ENCODE peak calls at places on chromosomes 1 and 21, in nine cellular contexts. B is OCI-LY7; F is kidney tubule cell; R is NCI-H82; V is anterior cingulate cortex; G is BE2C; S is GM04503; E is HEK293T; H is activated naive CD8-positive, alpha-beta T cell treated with anti-CD3 and anti-CD28 coated beads for 36 hours. W is an unnamed sample.
A peak's percentile ranks its signal among the peaks of the same experiment; 100 is the strongest.

GRCh38 chr21:43361493-43362296 is 65.2 kb downstream of the SIK1 start:
- DNase-seq in B (peak; percentile 89), V (no peak), R (no peak), H (peak; percentile 35), S (peak; percentile 42), E (no peak), F (no peak), G (no peak), W (no peak)

GRCh38 chr1:238789916-238790667 is 596.3 kb upstream of the CHRM3 start:
- DNase-seq in B (no peak), E (no peak), H (no peak), V (no peak), F (no peak), G (peak; percentile 16), S (no peak), R (peak; percentile 8), W (no peak)

GRCh38 chr1:178633068-178633467 is 92.0 kb upstream of the RALGPS2 start:
- DNase-seq in S (peak; percentile 55), B (no peak), G (no peak), H (no peak), F (peak; percentile 95), R (no peak), V (no peak), E (no peak), W (no peak)

GRCh38 chr1:45200906-45201500 is 5.4 kb downstream of the ZSWIM5 start:
- DNase-seq in B (no peak), F (peak; percentile 58), H (no peak), E (no peak), V (no peak), G (no peak), R (peak; percentile 81), S (no peak), W (no peak)

GRCh38 chr1:231265379-231265778 is 24.4 kb downstream of the GNPAT start:
- DNase-seq in E (no peak), F (no peak), G (no peak), V (no peak), R (no peak), H (no peak), B (no peak), S (no peak), W (no peak)

GRCh38 chr1:9181990-9182783 is 52.4 kb upstream of the H6PD start:
- DNase-seq in R (no peak), S (no peak), V (no peak), B (no peak), G (no peak), H (peak; percentile 29), E (no peak), F (peak; percentile 67), W (no peak)

GRCh38 chr21:45568383-45568782 is 26.1 kb upstream of the SLC19A1 start:
- DNase-seq in B (no peak), F (no peak), H (no peak), S (no peak), G (no peak), E (no peak), R (no peak), V (no peak), W (no peak)

GRCh38 chr1:100414693-100415092 is 62.4 kb downstream of the CDC14A start:
- DNase-seq in V (no peak), G (no peak), H (no peak), R (no peak), E (no peak), F (no peak), S (no peak), B (no peak), W (no peak)

GRCh38 chr1:246779561-246780175 is 55.5 kb downstream of the SCCPDH start:
- DNase-seq in R (no peak), E (no peak), G (no peak), V (no peak), S (no peak), F (no peak), H (no peak), B (no peak), W (no peak)

GRCh38 chr1:29122662-29122986 is 1.1 kb downstream of the TMEM200B start:
- DNase-seq in G (no peak), R (no peak), E (no peak), H (no peak), S (peak; percentile 59), F (peak; percentile 76), V (no peak), B (no peak), W (no peak)

GRCh38 chr1:104592926-104593325 is 843.2 kb downstream of the AMY1C start:
- DNase-seq in F (no peak), R (no peak), V (no peak), E (no peak), G (no peak), S (no peak), H (no peak), B (peak; percentile 50), W (no peak)

GRCh38 chr1:25737151-25737550 is 62.8 kb upstream of the SELENON start:
- DNase-seq in H (no peak), G (peak; percentile 14), E (no peak), V (no peak), F (peak; percentile 88), B (no peak), R (no peak), S (no peak), W (no peak)

GRCh38 chr1:160129046-160129445 is 13.5 kb downstream of the ATP1A2 start:
- DNase-seq in H (no peak), E (no peak), G (no peak), S (no peak), V (no peak), R (no peak), F (peak; percentile 68), B (no peak), W (no peak)